ENCODE peak calls at places on chromosomes 5 and 9, in ten cellular contexts. P is left lung, H is fibroblast of the aortic adventitia, G is mucosa of descending colon, B is IMR-90, Z is PC-9, W is HFFc6, Y is uterus, S is cardiac fibroblast, N is neural progenitor cell. E is an unnamed sample.

GRCh38 chr9:33426843-33427293 is 20.5 kb downstream of the AQP3 start:
- DNase-seq in P (no peak), H (no peak), G (no peak), B (no peak), Z (no peak), W (no peak), Y (no peak), S (no peak), N (no peak), E (peak; percentile 42)

GRCh38 chr9:72262063-72262462 is 102.9 kb downstream of the ZFAND5 start:
- DNase-seq in P (no peak), H (no peak), G (no peak), B (no peak), Z (no peak), W (no peak), Y (no peak), S (no peak), N (no peak), E (no peak)

GRCh38 chr5:39328731-39329130 is 35.6 kb downstream of the C9 start:
- DNase-seq in P (no peak), H (peak; percentile 73), G (no peak), B (no peak), Z (no peak), W (no peak), Y (no peak), S (peak; percentile 5), N (no peak), E (no peak)

GRCh38 chr5:2748180-2748840 is 3.2 kb downstream of the IRX2 start:
- DNase-seq in P (peak; percentile 78), H (no peak), G (no peak), B (no peak), Z (no peak), W (no peak), Y (no peak), S (no peak), N (no peak), E (no peak)

GRCh38 chr5:94545870-94546625 is 72.4 kb downstream of the KIAA0825 start:
- DNase-seq in P (no peak), H (no peak), G (no peak), B (no peak), Z (no peak), W (no peak), Y (no peak), S (no peak), N (no peak), E (no peak)

GRCh38 chr9:137492464-137493162 is 33.5 kb upstream of the NSMF start:
- DNase-seq in P (peak; percentile 54), H (no peak), G (peak; percentile 83), B (no peak), Z (no peak), W (no peak), Y (no peak), S (no peak), N (no peak), E (no peak)

GRCh38 chr5:157670662-157671591 is at the start of gene C5orf52:
- DNase-seq in P (peak; percentile 82), H (peak; percentile 21), G (no peak), B (peak; percentile 14), Z (no peak), W (peak; percentile 7), Y (peak; percentile 45), S (peak; percentile 23), N (no peak), E (no peak)

GRCh38 chr5:1735320-1735970 is 64.2 kb downstream of the MRPL36 start:
- DNase-seq in P (peak; percentile 63), H (no peak), G (no peak), B (no peak), Z (peak; percentile 1), W (no peak), Y (no peak), S (no peak), N (no peak), E (no peak)

GRCh38 chr9:127450170-127450830 is 906 bp downstream of the RPL12 start:
- DNase-seq in P (no peak), H (peak; percentile 55), G (no peak), B (peak; percentile 53), Z (no peak), W (peak; percentile 10), Y (no peak), S (peak; percentile 49), N (peak; percentile 27), E (no peak)

GRCh38 chr5:38925154-38925925 is 79.5 kb downstream of the OSMR start:
- DNase-seq in P (no peak), H (peak; percentile 71), G (no peak), B (peak; percentile 80), Z (no peak), W (peak; percentile 68), Y (no peak), S (peak; percentile 57), N (no peak), E (no peak)

GRCh38 chr9:138010274-138010800 is 132.8 kb downstream of the CACNA1B start:
- DNase-seq in P (peak; percentile 45), H (no peak), G (no peak), B (no peak), Z (no peak), W (no peak), Y (no peak), S (no peak), N (no peak), E (no peak)

DNA sequence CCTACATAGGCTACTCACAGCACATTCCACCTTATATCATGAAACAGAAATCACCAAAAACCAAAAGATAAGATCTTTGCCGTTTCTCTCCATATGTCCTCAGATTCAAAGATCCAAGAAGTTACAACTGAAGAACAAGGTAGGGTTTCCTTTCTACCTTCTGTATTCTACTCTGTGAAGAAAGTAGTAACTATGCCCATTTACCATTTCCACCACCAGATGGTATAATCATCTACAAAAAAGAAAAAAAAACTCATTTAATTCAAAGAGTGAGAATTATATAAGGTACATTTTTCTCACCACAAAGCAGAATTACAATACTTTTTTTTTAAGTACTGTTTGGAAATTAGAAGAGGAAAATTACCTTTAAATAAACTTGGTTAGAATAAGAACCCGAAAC is 172.6 kb upstream of the PTGER4 start:
- DNase-seq in P (no peak), H (peak; percentile 15), G (no peak), B (no peak), Z (no peak), W (no peak), Y (no peak), S (peak; percentile 11), N (no peak), E (no peak)
- TF ChIP-seq CTCF in P (no peak), H (peak; percentile 29), G (no peak), B (peak; percentile 30), Z (no peak), W (peak; percentile 69), Y (no peak), S (peak; percentile 27), N (no peak), E (no peak)

GRCh38 chr9:89236955-89237573 is 58.4 kb upstream of the SHC3 start:
- DNase-seq in P (no peak), H (no peak), G (no peak), B (no peak), Z (no peak), W (no peak), Y (no peak), S (no peak), N (no peak), E (no peak)

GRCh38 chr9:89234186-89234585 is 55.6 kb upstream of the SHC3 start:
- DNase-seq in P (no peak), H (no peak), G (no peak), B (no peak), Z (no peak), W (no peak), Y (no peak), S (no peak), N (no peak), E (no peak)

DNA sequence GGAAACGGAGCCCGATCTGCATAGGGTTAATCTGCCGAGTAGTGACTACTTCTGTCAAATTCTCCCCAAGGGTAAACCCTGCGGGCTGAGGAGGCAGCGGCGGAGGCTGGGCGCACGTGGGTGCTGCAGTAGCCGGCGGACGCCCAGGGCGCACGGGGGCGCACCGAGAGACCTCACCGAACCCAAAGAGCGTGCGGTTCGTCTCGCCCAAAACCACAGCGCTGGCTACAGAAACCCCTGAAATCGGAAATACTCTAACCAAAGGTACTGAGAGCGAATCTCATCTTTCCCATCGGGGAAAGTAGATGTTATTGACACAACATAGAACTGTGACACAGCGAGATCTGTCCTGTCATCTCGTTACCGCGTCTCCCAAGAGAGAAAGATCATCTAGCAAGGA is 56.0 kb upstream of the SHC3 start:
- DNase-seq in P (peak; percentile 87), H (peak; percentile 12), G (no peak), B (peak; percentile 13), Z (peak; percentile 31), W (no peak), Y (peak; percentile 34), S (peak; percentile 13), N (peak; percentile 66), E (no peak)
- TF ChIP-seq CTCF in P (no peak), H (no peak), G (no peak), B (peak; percentile 15), Z (no peak), W (peak; percentile 33), Y (peak; percentile 28), S (peak; percentile 16), N (peak; percentile 49), E (no peak)

DNA sequence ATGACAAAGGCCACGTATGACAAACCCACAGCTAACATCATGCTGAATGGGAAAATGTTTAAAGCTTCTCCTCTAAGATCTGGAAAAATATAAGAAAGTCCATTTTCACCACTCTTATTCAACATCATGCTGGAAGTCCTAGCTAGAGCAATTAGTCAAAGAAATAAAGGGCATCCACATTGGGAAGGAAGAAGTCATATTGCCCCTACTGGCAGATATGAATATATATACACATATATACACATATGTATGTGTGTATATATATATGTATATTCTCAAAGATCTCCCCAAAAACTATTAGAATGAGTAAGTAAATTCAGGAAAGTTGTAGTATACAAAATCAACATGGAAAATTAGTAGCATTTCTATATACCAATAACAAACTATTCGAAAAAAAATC is 17.1 kb downstream of the APBA1 start:
- DNase-seq in P (no peak), H (no peak), G (no peak), B (no peak), Z (no peak), W (no peak), Y (no peak), S (no peak), N (no peak), E (no peak)
- TF ChIP-seq CTCF in P (no peak), H (no peak), G (no peak), B (no peak), Z (peak; percentile 37), W (peak; percentile 56), Y (no peak), S (no peak), N (no peak), E (no peak)

DNA sequence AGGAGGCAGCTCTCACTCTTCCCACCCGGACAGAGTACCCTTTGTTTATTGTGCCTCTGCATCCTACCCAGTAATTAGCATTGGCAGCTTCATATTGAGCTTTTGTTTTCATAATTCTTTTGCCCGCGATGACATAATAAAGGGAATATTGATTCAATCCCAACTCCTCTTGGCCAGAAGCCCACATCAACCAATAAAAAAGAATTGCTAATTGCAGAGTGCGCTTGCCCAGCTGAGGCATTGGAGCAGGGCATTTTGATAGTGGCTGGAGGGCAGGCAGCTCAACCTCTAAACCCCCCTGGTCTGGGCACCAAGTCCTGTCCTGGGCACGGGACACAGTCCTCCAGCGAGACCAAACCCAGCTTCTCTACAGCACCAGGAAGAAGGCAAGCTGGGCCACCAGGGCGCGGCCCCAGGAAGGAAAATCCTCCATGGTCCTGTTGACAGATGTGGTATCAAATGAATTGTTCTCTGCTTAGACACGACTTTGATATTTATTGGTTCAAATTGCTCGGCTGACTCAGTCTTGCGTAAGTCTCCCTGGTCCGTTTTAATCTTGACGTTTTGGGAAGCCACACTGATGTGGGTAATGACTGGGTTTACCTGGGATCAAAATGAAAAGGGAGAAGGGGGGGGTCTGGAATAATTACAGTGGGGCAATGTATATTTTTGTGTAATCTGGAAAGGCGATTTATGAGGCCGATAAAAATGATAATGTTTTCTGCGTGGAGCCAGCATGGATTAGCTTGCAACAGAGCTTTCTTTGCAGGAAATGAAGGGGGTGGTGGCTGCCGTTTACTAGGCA is 220.7 kb upstream of the MSX2 start:
- DNase-seq in P (no peak), H (peak; percentile 68), G (peak; percentile 58), B (peak; percentile 84), Z (no peak), W (peak; percentile 13), Y (no peak), S (peak; percentile 60), N (no peak), E (no peak)
- TF ChIP-seq CTCF in P (no peak), H (no peak), G (no peak), B (no peak), Z (no peak), W (no peak), Y (no peak), S (no peak), N (no peak), E (no peak)